ENCODE peak calls at places on chromosomes 13 and 19, in ten cellular contexts. C, Z, H, A, T, R, U, F, X and P are unnamed samples.

GRCh38 chr13:44843403-44843802 is 145.9 kb downstream of the NUFIP1 start:
- DNase-seq in C (no peak), Z (peak), H (no peak), A (peak), T (peak), R (no peak), U (no peak), F (no peak), X (no peak), P (no peak)

GRCh38 chr19:42197375-42197817 is 20.1 kb downstream of the DEDD2 start:
- DNase-seq in C (no peak), Z (no peak), H (no peak), A (peak), T (no peak), R (no peak), U (no peak), F (no peak), X (no peak), P (no peak)

GRCh38 chr19:47615714-47616113 is 6.8 kb downstream of the BICRA start:
- DNase-seq in C (no peak), Z (no peak), H (no peak), A (no peak), T (no peak), R (no peak), U (no peak), F (no peak), X (no peak), P (no peak)

GRCh38 chr19:48926909-48927308 is 6.6 kb upstream of the DHDH start:
- DNase-seq in C (no peak), Z (peak), H (peak), A (peak), T (peak), R (no peak), U (peak), F (peak), X (no peak), P (no peak)

GRCh38 chr19:30711296-30711695 is 339.1 kb downstream of the ZNF536 start:
- DNase-seq in C (no peak), Z (no peak), H (no peak), A (no peak), T (no peak), R (no peak), U (no peak), F (no peak), X (no peak), P (no peak)

GRCh38 chr13:112697756-112698655 is 8.2 kb downstream of the ATP11A start:
- DNase-seq in C (no peak), Z (peak), H (no peak), A (no peak), T (no peak), R (no peak), U (no peak), F (no peak), X (no peak), P (no peak)

GRCh38 chr13:39317284-39317683 is 279.0 kb downstream of the NHLRC3 start:
- DNase-seq in C (no peak), Z (peak), H (peak), A (peak), T (peak), R (no peak), U (no peak), F (no peak), X (no peak), P (no peak)

GRCh38 chr19:41546386-41546789 is 29.6 kb upstream of the CEACAM21 start:
- DNase-seq in C (no peak), Z (no peak), H (peak), A (no peak), T (no peak), R (no peak), U (no peak), F (no peak), X (no peak), P (no peak)

GRCh38 chr19:55447421-55448174 is 4.5 kb upstream of the SHISA7 start:
- DNase-seq in C (no peak), Z (peak), H (no peak), A (no peak), T (no peak), R (no peak), U (peak), F (no peak), X (no peak), P (no peak)

GRCh38 chr13:107461751-107462150 is 753.6 kb downstream of the LIG4 start:
- DNase-seq in C (no peak), Z (peak), H (no peak), A (peak), T (peak), R (no peak), U (no peak), F (no peak), X (no peak), P (no peak)

GRCh38 chr19:45747513-45747912 is 14.3 kb downstream of the MEIOSIN start:
- DNase-seq in C (no peak), Z (no peak), H (no peak), A (no peak), T (no peak), R (no peak), U (no peak), F (no peak), X (no peak), P (no peak)

GRCh38 chr19:44260695-44261446 is 1.2 kb downstream of the ZNF233 start:
- DNase-seq in C (no peak), Z (no peak), H (no peak), A (no peak), T (no peak), R (no peak), U (no peak), F (no peak), X (no peak), P (no peak)

GRCh38 chr13:54884645-54885044 is 1856.0 kb downstream of the OLFM4 start:
- DNase-seq in C (no peak), Z (no peak), H (no peak), A (no peak), T (no peak), R (no peak), U (no peak), F (no peak), X (no peak), P (no peak)

GRCh38 chr13:29909975-29910674 is 59.7 kb upstream of the UBL3 start:
- DNase-seq in C (no peak), Z (peak), H (no peak), A (peak), T (peak), R (no peak), U (no peak), F (no peak), X (no peak), P (no peak)

GRCh38 chr19:47275866-47276461 is 1.3 kb downstream of the INAFM1 start:
- DNase-seq in C (no peak), Z (peak), H (peak), A (peak), T (peak), R (no peak), U (no peak), F (peak), X (no peak), P (no peak)